ENCODE peak calls at places on chromosomes 11 and 22, in ten cellular contexts. X is mesendoderm; F is Peyer's patch; Q is cardiac muscle cell; A is tibial artery; M is tibial nerve; L is foreskin keratinocyte; Z is suprapubic skin; S is fibroblast of lung; C is CD4-positive, alpha-beta T cell. I is an unnamed sample.

GRCh38 chr11:35688023-35688422 is 25.4 kb downstream of the TRIM44 start:
- DNase-seq in X (peak), F (no peak), Q (no peak), A (no peak), M (no peak), L (no peak), Z (no peak), S (no peak), C (no peak), I (no peak)

GRCh38 chr11:16925495-16926065 is 88.6 kb downstream of the PLEKHA7 start:
- DNase-seq in X (peak), F (peak), Q (peak), A (no peak), M (no peak), L (no peak), Z (no peak), S (peak), C (no peak), I (peak)

GRCh38 chr11:119671048-119671447 is 58.0 kb downstream of the NECTIN1 start:
- DNase-seq in X (no peak), F (peak), Q (no peak), A (no peak), M (peak), L (no peak), Z (no peak), S (peak), C (no peak), I (peak)

GRCh38 chr22:26669060-26669481 is 11.7 kb downstream of the MIAT start:
- DNase-seq in X (peak), F (peak), Q (peak), A (no peak), M (no peak), L (no peak), Z (no peak), S (peak), C (no peak), I (no peak)

GRCh38 chr11:74533421-74533820 is 39.9 kb upstream of the LIPT2 start:
- DNase-seq in X (peak), F (no peak), Q (no peak), A (no peak), M (no peak), L (no peak), Z (no peak), S (no peak), C (no peak), I (no peak)

GRCh38 chr11:74417379-74417804 is 19.2 kb upstream of the PGM2L1 start:
- DNase-seq in X (peak), F (no peak), Q (no peak), A (no peak), M (no peak), L (peak), Z (no peak), S (no peak), C (no peak), I (no peak)

GRCh38 chr22:28800308-28801041 is at the start of gene XBP1:
- DNase-seq in X (peak), F (peak), Q (peak), A (peak), M (peak), L (peak), Z (peak), S (peak), C (peak), I (peak)

GRCh38 chr11:8810331-8811301 is 100.4 kb upstream of the AKIP1 start:
- DNase-seq in X (peak), F (peak), Q (peak), A (peak), M (peak), L (peak), Z (peak), S (peak), C (no peak), I (peak)

GRCh38 chr11:44955019-44955738 is 4.5 kb upstream of the TP53I11 start:
- DNase-seq in X (peak), F (peak), Q (no peak), A (peak), M (peak), L (no peak), Z (peak), S (peak), C (no peak), I (peak)

GRCh38 chr22:27198518-27199035 is 541.2 kb downstream of the MIAT start:
- DNase-seq in X (no peak), F (no peak), Q (no peak), A (no peak), M (no peak), L (no peak), Z (no peak), S (no peak), C (no peak), I (no peak)

GRCh38 chr11:101061606-101062005 is 68.0 kb downstream of the PGR start:
- DNase-seq in X (peak), F (no peak), Q (peak), A (no peak), M (no peak), L (no peak), Z (no peak), S (peak), C (no peak), I (no peak)

GRCh38 chr11:21560466-21560975 is 632.4 kb upstream of the ANO5 start:
- DNase-seq in X (no peak), F (no peak), Q (no peak), A (no peak), M (no peak), L (no peak), Z (no peak), S (no peak), C (no peak), I (no peak)

GRCh38 chr22:21055880-21056319 is 10.2 kb downstream of the LRRC74B start:
- DNase-seq in X (peak), F (no peak), Q (no peak), A (no peak), M (no peak), L (no peak), Z (no peak), S (no peak), C (no peak), I (no peak)

GRCh38 chr22:46045459-46046298 is 68.7 kb upstream of the WNT7B start:
- DNase-seq in X (no peak), F (peak), Q (no peak), A (peak), M (no peak), L (no peak), Z (peak), S (no peak), C (no peak), I (no peak)
- H3K27ac ChIP-seq in X (no peak), F (peak), Q (no peak), A (peak), M (peak), L (no peak), Z (peak), S (peak), C (peak), I (peak)

GRCh38 chr11:122741613-122742012 is 86.1 kb downstream of the UBASH3B start:
- DNase-seq in X (no peak), F (peak), Q (no peak), A (peak), M (peak), L (no peak), Z (no peak), S (peak), C (no peak), I (peak)
- H3K27ac ChIP-seq in X (no peak), F (peak), Q (no peak), A (no peak), M (peak), L (no peak), Z (no peak), S (peak), C (peak), I (no peak)

DNA sequence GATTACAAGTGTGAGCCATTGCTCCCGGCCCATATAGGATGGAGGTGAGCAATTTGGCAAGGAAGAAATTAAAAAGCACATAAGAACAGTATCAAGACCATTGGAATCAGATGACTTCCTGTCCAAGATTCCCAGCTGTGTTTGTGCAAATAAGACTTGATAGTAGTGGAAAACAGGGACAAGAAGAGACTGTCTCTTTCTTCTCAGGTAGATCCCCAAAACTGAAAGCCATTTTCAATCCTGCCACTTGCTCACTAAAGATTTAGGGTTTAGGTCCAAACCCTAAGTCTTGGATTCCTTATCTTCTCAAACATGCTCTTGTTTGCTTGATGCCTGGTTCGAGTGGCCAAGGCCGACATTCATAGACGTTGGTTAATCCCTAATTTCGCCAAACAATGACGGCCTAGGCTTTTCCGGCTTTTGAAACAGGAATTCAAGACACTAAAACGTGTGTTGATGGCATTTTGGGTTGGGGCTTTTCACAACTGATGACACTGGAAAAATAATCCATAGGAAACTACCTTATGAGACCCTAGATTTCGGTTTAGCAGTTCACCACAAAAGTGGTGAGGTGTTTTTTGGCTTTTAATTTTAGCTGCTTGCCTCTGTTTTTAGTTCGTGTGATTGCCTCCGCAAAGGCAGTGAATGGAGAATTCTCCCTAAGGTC is 1.0 kb upstream of the GTPBP1 start:
- DNase-seq in X (peak), F (no peak), Q (no peak), A (no peak), M (no peak), L (no peak), Z (no peak), S (no peak), C (no peak), I (no peak)
- H3K27ac ChIP-seq in X (peak), F (peak), Q (peak), A (peak), M (peak), L (peak), Z (peak), S (peak), C (peak), I (peak)

GRCh38 chr11:2700415-2701211 is 819 bp upstream of the KCNQ1OT1 start:
- DNase-seq in X (peak), F (peak), Q (peak), A (peak), M (peak), L (no peak), Z (peak), S (peak), C (no peak), I (peak)

GRCh38 chr11:2697871-2698270 is 1.9 kb downstream of the KCNQ1OT1 start:
- DNase-seq in X (no peak), F (peak), Q (no peak), A (no peak), M (no peak), L (no peak), Z (peak), S (no peak), C (no peak), I (no peak)

GRCh38 chr11:2698386-2699184 is 1.2 kb downstream of the KCNQ1OT1 start:
- DNase-seq in X (no peak), F (peak), Q (no peak), A (peak), M (no peak), L (no peak), Z (peak), S (no peak), C (no peak), I (no peak)

GRCh38 chr11:2699531-2700414 is at the start of gene KCNQ1OT1:
- DNase-seq in X (peak), F (peak), Q (peak), A (peak), M (peak), L (peak), Z (peak), S (peak), C (peak), I (peak)

GRCh38 chr11:2699185-2699530 is 636 bp downstream of the KCNQ1OT1 start:
- DNase-seq in X (peak), F (peak), Q (peak), A (peak), M (no peak), L (no peak), Z (peak), S (no peak), C (no peak), I (no peak)
- H3K27ac ChIP-seq in X (no peak), F (peak), Q (no peak), A (peak), M (peak), L (no peak), Z (peak), S (peak), C (no peak), I (peak)